ENCODE peak calls at places on chromosomes 3 and 15, in seven cellular contexts. One of them, this sample, is unnamed.

GRCh38 chr15:56484284-56484683 is 19.3 kb upstream of the MNS1 start:
- DNase-seq in ureter: no peak
- DNase-seq in myocyte: no peak
- DNase-seq in T-helper 1 cell: no peak
- DNase-seq in retina: no peak
- DNase-seq in GM18507: no peak
- DNase-seq in small intestine: no peak
- DNase-seq in this sample: no peak

GRCh38 chr3:131630812-131631211 is 128.0 kb upstream of the MRPL3 start:
- DNase-seq in ureter: no peak
- DNase-seq in myocyte: peak; percentile 10
- DNase-seq in T-helper 1 cell: no peak
- DNase-seq in retina: no peak
- DNase-seq in GM18507: no peak
- DNase-seq in small intestine: no peak
- DNase-seq in this sample: no peak

GRCh38 chr15:58221591-58222241 is 83.5 kb downstream of the AQP9 start:
- DNase-seq in ureter: no peak
- DNase-seq in myocyte: peak; percentile 90
- DNase-seq in T-helper 1 cell: no peak
- DNase-seq in retina: no peak
- DNase-seq in GM18507: no peak
- DNase-seq in small intestine: peak; percentile 22
- DNase-seq in this sample: no peak

GRCh38 chr15:85748729-85749128 is 46.0 kb downstream of the KLHL25 start:
- DNase-seq in ureter: no peak
- DNase-seq in myocyte: peak; percentile 46
- DNase-seq in T-helper 1 cell: no peak
- DNase-seq in retina: no peak
- DNase-seq in GM18507: no peak
- DNase-seq in small intestine: no peak
- DNase-seq in this sample: no peak

GRCh38 chr15:88621789-88622604 is 857 bp downstream of the AEN start:
- DNase-seq in ureter: no peak
- DNase-seq in myocyte: peak; percentile 62
- DNase-seq in T-helper 1 cell: peak; percentile 54
- DNase-seq in retina: no peak
- DNase-seq in GM18507: no peak
- DNase-seq in small intestine: peak; percentile 56
- DNase-seq in this sample: peak; percentile 21

GRCh38 chr3:9903904-9904303 is 1.3 kb downstream of the IL17RE start:
- DNase-seq in ureter: no peak
- DNase-seq in myocyte: no peak
- DNase-seq in T-helper 1 cell: no peak
- DNase-seq in retina: no peak
- DNase-seq in GM18507: no peak
- DNase-seq in small intestine: no peak
- DNase-seq in this sample: no peak

GRCh38 chr3:117853923-117854322 is 1144.3 kb downstream of the TUSC7 start:
- DNase-seq in ureter: no peak
- DNase-seq in myocyte: peak; percentile 1
- DNase-seq in T-helper 1 cell: no peak
- DNase-seq in retina: peak; percentile 15
- DNase-seq in GM18507: no peak
- DNase-seq in small intestine: no peak
- DNase-seq in this sample: no peak

GRCh38 chr3:9934235-9934621 is 594 bp downstream of the CRELD1 start:
- DNase-seq in ureter: no peak
- DNase-seq in myocyte: no peak
- DNase-seq in T-helper 1 cell: no peak
- DNase-seq in retina: no peak
- DNase-seq in GM18507: no peak
- DNase-seq in small intestine: no peak
- DNase-seq in this sample: peak; percentile 39

GRCh38 chr3:185549651-185550111 is 2.7 kb downstream of the LIPH start:
- DNase-seq in ureter: no peak
- DNase-seq in myocyte: no peak
- DNase-seq in T-helper 1 cell: no peak
- DNase-seq in retina: no peak
- DNase-seq in GM18507: no peak
- DNase-seq in small intestine: no peak
- DNase-seq in this sample: no peak

GRCh38 chr3:194278186-194278845 is 72.8 kb downstream of the CPN2 start:
- DNase-seq in ureter: no peak
- DNase-seq in myocyte: no peak
- DNase-seq in T-helper 1 cell: no peak
- DNase-seq in retina: no peak
- DNase-seq in GM18507: no peak
- DNase-seq in small intestine: no peak
- DNase-seq in this sample: no peak

GRCh38 chr3:38028621-38029361 is 651 bp downstream of the PLCD1 start:
- DNase-seq in ureter: no peak
- DNase-seq in myocyte: no peak
- DNase-seq in T-helper 1 cell: no peak
- DNase-seq in retina: peak; percentile 74
- DNase-seq in GM18507: no peak
- DNase-seq in small intestine: no peak
- DNase-seq in this sample: no peak

GRCh38 chr15:101121511-101122090 is 130.2 kb downstream of the CHSY1 start:
- DNase-seq in ureter: peak; percentile 77
- DNase-seq in myocyte: peak; percentile 65
- DNase-seq in T-helper 1 cell: no peak
- DNase-seq in retina: peak; percentile 71
- DNase-seq in GM18507: no peak
- DNase-seq in small intestine: peak; percentile 6
- DNase-seq in this sample: peak; percentile 43

GRCh38 chr15:40928975-40929729 is at the start of gene DLL4:
- DNase-seq in ureter: no peak
- DNase-seq in myocyte: peak; percentile 37
- DNase-seq in T-helper 1 cell: no peak
- DNase-seq in retina: peak; percentile 91
- DNase-seq in GM18507: no peak
- DNase-seq in small intestine: peak; percentile 69
- DNase-seq in this sample: peak; percentile 94

GRCh38 chr3:99579246-99579645 is 59.1 kb upstream of the COL8A1 start:
- DNase-seq in ureter: no peak
- DNase-seq in myocyte: peak; percentile 70
- DNase-seq in T-helper 1 cell: no peak
- DNase-seq in retina: no peak
- DNase-seq in GM18507: no peak
- DNase-seq in small intestine: no peak
- DNase-seq in this sample: no peak

GRCh38 chr3:66889758-66890576 is 108.1 kb upstream of the KBTBD8 start:
- DNase-seq in ureter: no peak
- DNase-seq in myocyte: peak; percentile 60
- DNase-seq in T-helper 1 cell: no peak
- DNase-seq in retina: peak; percentile 74
- DNase-seq in GM18507: no peak
- DNase-seq in small intestine: peak; percentile 16
- DNase-seq in this sample: no peak

GRCh38 chr3:184525337-184526157 is 36.0 kb upstream of the EPHB3 start:
- DNase-seq in ureter: no peak
- DNase-seq in myocyte: peak; percentile 4
- DNase-seq in T-helper 1 cell: no peak
- DNase-seq in retina: peak; percentile 69
- DNase-seq in GM18507: no peak
- DNase-seq in small intestine: no peak
- DNase-seq in this sample: peak; percentile 71

GRCh38 chr3:149576071-149576564 is 81.7 kb downstream of the WWTR1 start:
- DNase-seq in ureter: no peak
- DNase-seq in myocyte: peak; percentile 92
- DNase-seq in T-helper 1 cell: no peak
- DNase-seq in retina: no peak
- DNase-seq in GM18507: no peak
- DNase-seq in small intestine: peak; percentile 14
- DNase-seq in this sample: no peak

GRCh38 chr3:144963810-144964209 is 992.2 kb downstream of the DIPK2A start:
- DNase-seq in ureter: no peak
- DNase-seq in myocyte: no peak
- DNase-seq in T-helper 1 cell: no peak
- DNase-seq in retina: no peak
- DNase-seq in GM18507: no peak
- DNase-seq in small intestine: no peak
- DNase-seq in this sample: no peak

GRCh38 chr3:196948442-196949365 is 6.4 kb upstream of the NCBP2 start:
- DNase-seq in ureter: no peak
- DNase-seq in myocyte: peak; percentile 65
- DNase-seq in T-helper 1 cell: no peak
- DNase-seq in retina: no peak
- DNase-seq in GM18507: no peak
- DNase-seq in small intestine: no peak
- DNase-seq in this sample: peak; percentile 18

GRCh38 chr3:142098974-142099373 is 50.4 kb downstream of the TFDP2 start:
- DNase-seq in ureter: no peak
- DNase-seq in myocyte: no peak
- DNase-seq in T-helper 1 cell: no peak
- DNase-seq in retina: no peak
- DNase-seq in GM18507: no peak
- DNase-seq in small intestine: peak; percentile 38
- DNase-seq in this sample: no peak

This sample was measured in NCI-H146.